ENCODE peak calls at places on chromosomes 7 and 10, in six cellular contexts. O is IMR-90, Q is H9, B is H1, G is trophoblast cell, E is neuronal stem cell. C is an unnamed sample.

GRCh38 chr7:24825931-24826661 is 68.8 kb upstream of the GSDME start:
- DNase-seq in O (peak; percentile 63), Q (peak; percentile 51), B (no peak), G (peak; percentile 36), E (no peak), C (peak; percentile 58)

GRCh38 chr7:151070573-151070960 is 10.0 kb downstream of the FASTK start:
- DNase-seq in O (no peak), Q (no peak), B (no peak), G (no peak), E (no peak), C (no peak)

GRCh38 chr10:101972761-101973160 is 83.2 kb downstream of the ARMH3 start:
- DNase-seq in O (peak; percentile 23), Q (no peak), B (no peak), G (no peak), E (no peak), C (no peak)

GRCh38 chr10:100743626-100744135 is 1.7 kb upstream of the PAX2 start:
- DNase-seq in O (peak; percentile 55), Q (peak; percentile 71), B (no peak), G (peak; percentile 45), E (no peak), C (peak; percentile 45)

GRCh38 chr7:71735961-71736556 is 604.1 kb downstream of the GALNT17 start:
- DNase-seq in O (peak; percentile 44), Q (peak; percentile 80), B (peak; percentile 43), G (peak; percentile 37), E (peak; percentile 82), C (peak; percentile 53)

GRCh38 chr10:62749104-62749683 is 55.3 kb upstream of the ADO start:
- DNase-seq in O (no peak), Q (no peak), B (no peak), G (no peak), E (no peak), C (no peak)

GRCh38 chr10:98030093-98030821 is at the start of gene CRTAC1:
- DNase-seq in O (no peak), Q (peak; percentile 87), B (peak; percentile 46), G (no peak), E (peak; percentile 91), C (peak; percentile 23)

GRCh38 chr7:116836080-116836479 is 26.3 kb upstream of the CAPZA2 start:
- DNase-seq in O (no peak), Q (no peak), B (no peak), G (no peak), E (no peak), C (no peak)

GRCh38 chr7:102125127-102125561 is 161.5 kb upstream of the SH2B2 start:
- DNase-seq in O (peak; percentile 93), Q (peak; percentile 87), B (peak; percentile 65), G (peak; percentile 89), E (no peak), C (peak; percentile 98)

GRCh38 chr10:83734278-83734677 is 405.0 kb upstream of the GHITM start:
- DNase-seq in O (no peak), Q (no peak), B (no peak), G (no peak), E (no peak), C (no peak)

GRCh38 chr10:36534471-36535002 is 590.9 kb upstream of the ANKRD30A start:
- DNase-seq in O (peak; percentile 95), Q (no peak), B (no peak), G (peak; percentile 56), E (no peak), C (peak; percentile 87)

GRCh38 chr7:15280078-15280734 is 281.6 kb downstream of the AGMO start:
- DNase-seq in O (no peak), Q (peak; percentile 40), B (no peak), G (no peak), E (no peak), C (no peak)

GRCh38 chr7:106979551-106980357 is 64.8 kb upstream of the PRKAR2B start:
- DNase-seq in O (no peak), Q (peak; percentile 35), B (peak; percentile 9), G (no peak), E (no peak), C (no peak)

GRCh38 chr10:69446650-69447151 is 4.6 kb upstream of the TSPAN15 start:
- DNase-seq in O (peak; percentile 74), Q (no peak), B (no peak), G (peak; percentile 35), E (no peak), C (peak; percentile 91)

GRCh38 chr10:106043833-106044232 is 1120.7 kb downstream of the SORCS1 start:
- DNase-seq in O (peak; percentile 2), Q (no peak), B (no peak), G (no peak), E (no peak), C (peak; percentile 2)

GRCh38 chr10:112966191-112966855 is 16.3 kb downstream of the TCF7L2 start:
- DNase-seq in O (no peak), Q (no peak), B (no peak), G (no peak), E (no peak), C (no peak)

GRCh38 chr10:5736591-5736990 is 52.0 kb downstream of the TASOR2 start:
- DNase-seq in O (no peak), Q (no peak), B (no peak), G (no peak), E (no peak), C (no peak)

GRCh38 chr10:96334888-96335526 is 23.8 kb downstream of the OPALIN start:
- DNase-seq in O (peak; percentile 41), Q (peak; percentile 49), B (no peak), G (peak; percentile 18), E (peak; percentile 40), C (peak; percentile 30)

GRCh38 chr10:92164024-92164423 is 126.9 kb downstream of the CPEB3 start:
- DNase-seq in O (no peak), Q (no peak), B (no peak), G (no peak), E (no peak), C (no peak)

GRCh38 chr7:38908759-38909335 is at the start of gene VPS41:
- DNase-seq in O (peak; percentile 69), Q (peak; percentile 83), B (no peak), G (peak; percentile 57), E (peak; percentile 59), C (peak; percentile 81)

GRCh38 chr7:38905026-38905759 is 3.8 kb downstream of the VPS41 start:
- DNase-seq in O (peak; percentile 49), Q (no peak), B (no peak), G (no peak), E (no peak), C (peak; percentile 11)

GRCh38 chr7:38903057-38903456 is 5.9 kb downstream of the VPS41 start:
- DNase-seq in O (no peak), Q (no peak), B (no peak), G (no peak), E (no peak), C (no peak)

GRCh38 chr7:38909870-38910269 is 879 bp upstream of the VPS41 start:
- DNase-seq in O (no peak), Q (no peak), B (no peak), G (no peak), E (no peak), C (no peak)

GRCh38 chr7:38907066-38907465 is 1.9 kb downstream of the VPS41 start:
- DNase-seq in O (no peak), Q (no peak), B (no peak), G (no peak), E (no peak), C (no peak)
- H4K91ac ChIP-seq in O (no peak overlapping the region), Q (no peak overlapping the region), B (no peak overlapping the region), G (no peak overlapping the region), E (no peak overlapping the region), C (no peak overlapping the region)

GRCh38 chr10:133453516-133454203 is at the start of gene SCART1:
- DNase-seq in O (no peak), Q (no peak), B (no peak), G (no peak), E (no peak), C (no peak)
- H4K91ac ChIP-seq in O (no peak within 1 kb of the TSS), Q (no peak within 1 kb of the TSS), B (no peak within 1 kb of the TSS), G (no peak within 1 kb of the TSS), E (no peak within 1 kb of the TSS), C (no peak within 1 kb of the TSS)

DNA sequence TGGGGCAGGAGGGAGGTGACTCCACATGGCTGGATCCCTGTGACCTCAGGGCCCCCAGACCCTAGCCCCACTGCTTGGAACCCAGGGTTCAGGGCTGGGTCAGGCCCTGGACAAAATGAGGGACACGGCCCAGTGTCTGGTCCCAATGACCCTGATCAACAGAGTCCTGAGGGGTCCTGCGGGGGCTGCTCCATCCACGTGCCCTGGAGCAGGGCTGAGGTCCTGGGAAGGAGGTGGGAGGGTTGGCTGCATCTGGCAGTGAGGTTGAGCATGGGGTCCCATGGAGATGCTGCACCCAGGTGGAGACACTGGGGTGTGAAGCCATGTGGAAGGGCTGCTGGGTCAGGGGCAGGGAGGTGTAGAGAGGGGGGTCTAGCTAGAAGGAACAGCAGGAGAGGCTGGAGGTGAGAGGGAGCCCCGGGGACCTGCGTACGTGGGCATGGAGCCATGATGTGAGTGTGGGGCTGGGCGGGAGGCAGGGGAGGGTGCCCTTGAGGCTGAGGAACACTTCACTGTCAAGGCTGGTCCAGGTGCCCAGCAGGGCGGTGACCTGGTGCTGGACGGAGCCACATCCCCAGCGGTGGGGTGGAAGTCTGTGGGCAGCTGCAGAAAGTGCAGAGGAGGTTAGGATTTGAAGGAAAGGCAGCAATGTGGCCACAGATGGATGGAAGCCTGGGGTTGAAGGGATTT is 604 bp downstream of the SCART1 start:
- DNase-seq in O (no peak), Q (no peak), B (no peak), G (no peak), E (no peak), C (no peak)
- H4K91ac ChIP-seq in O (no peak overlapping the region), Q (no peak overlapping the region), B (no peak overlapping the region), G (no peak overlapping the region), E (no peak overlapping the region), C (no peak overlapping the region)

DNA sequence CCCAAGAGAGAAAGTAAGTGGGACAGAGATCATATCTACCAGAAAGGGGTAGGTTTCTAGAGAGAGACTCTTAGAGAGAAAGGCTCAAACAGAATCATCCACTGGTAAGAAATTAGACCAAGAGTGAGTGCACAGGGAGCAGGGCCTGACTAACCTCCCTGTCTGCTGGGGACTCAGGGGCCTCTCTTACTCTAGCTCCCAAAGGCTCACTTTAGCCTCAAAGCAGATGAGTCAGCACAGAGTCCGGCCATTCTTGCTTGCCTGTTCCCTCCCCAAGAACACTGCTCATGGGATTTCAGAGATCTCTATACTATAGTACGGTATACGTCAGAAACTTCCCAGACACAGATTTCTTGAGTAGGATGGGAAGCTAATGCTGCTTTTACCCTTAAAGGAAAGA is 32.7 kb downstream of the RBM28 start:
- DNase-seq in O (peak; percentile 43), Q (no peak), B (no peak), G (no peak), E (no peak), C (peak; percentile 16)
- H4K91ac ChIP-seq in O (no peak overlapping the region), Q (no peak overlapping the region), B (no peak overlapping the region), G (no peak overlapping the region), E (no peak overlapping the region), C (no peak overlapping the region)

DNA sequence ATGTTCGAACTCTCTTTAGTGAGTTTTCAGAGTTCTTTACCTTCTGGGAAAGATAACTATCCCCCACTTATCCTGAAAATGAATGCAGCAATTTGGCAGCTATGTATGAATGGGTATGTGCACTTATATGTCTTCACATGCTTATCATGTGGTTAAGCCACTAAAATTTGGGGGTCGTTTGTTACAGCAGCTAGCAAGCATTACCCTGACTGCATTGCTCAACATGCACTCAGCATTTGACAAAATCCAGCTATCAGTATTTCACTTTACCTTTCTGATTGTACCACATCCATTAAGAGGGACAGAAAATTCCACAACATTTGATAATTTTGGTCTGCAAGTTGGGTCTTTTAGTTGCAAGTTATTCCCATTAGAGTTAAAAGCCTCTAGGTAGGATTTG is 9.7 kb downstream of the CUZD1 start:
- DNase-seq in O (no peak), Q (no peak), B (no peak), G (no peak), E (no peak), C (no peak)
- H4K91ac ChIP-seq in O (no peak overlapping the region), Q (no peak overlapping the region), B (no peak overlapping the region), G (no peak overlapping the region), E (no peak overlapping the region), C (no peak overlapping the region)

GRCh38 chr10:88211230-88211629 is 347.8 kb downstream of the PTEN start:
- DNase-seq in O (no peak), Q (no peak), B (no peak), G (no peak), E (no peak), C (no peak)
- H4K91ac ChIP-seq in O (no peak overlapping the region), Q (no peak overlapping the region), B (no peak overlapping the region), G (no peak overlapping the region), E (no peak overlapping the region), C (no peak overlapping the region)